ENCODE peak calls at places on chromosomes 1 and 21, in seven cellular contexts. S is heart left ventricle, W is prostate gland, J is kidney, G is fibroblast of lung, A is WTC11, B is H9. M is an unnamed sample.

GRCh38 chr1:171741872-171742576 is at the start of gene VAMP4:
- DNase-seq in J (peak; percentile 95), S (peak; percentile 92), W (peak; percentile 86), B (peak; percentile 87), G (peak; percentile 80), A (peak; percentile 92), M (peak; percentile 88)

GRCh38 chr1:114558548-114558947 is 22.9 kb downstream of the BCAS2 start:
- DNase-seq in A (no peak), G (peak; percentile 11), S (no peak), W (no peak), J (no peak), B (no peak), M (no peak)

GRCh38 chr1:2927995-2928732 is 93.1 kb upstream of the ACTRT2 start:
- DNase-seq in J (no peak), B (no peak), S (no peak), W (no peak), G (no peak), A (no peak), M (no peak)

GRCh38 chr1:30742300-30742962 is 15.1 kb downstream of the LAPTM5 start:
- DNase-seq in A (no peak), B (no peak), G (no peak), S (no peak), W (no peak), J (peak; percentile 43), M (no peak)

GRCh38 chr1:39189592-39190041 is 14.9 kb upstream of the MACF1 start:
- DNase-seq in J (no peak), A (no peak), S (no peak), W (no peak), B (no peak), G (peak; percentile 29), M (no peak)

GRCh38 chr1:172165403-172165802 is 255.1 kb upstream of the C1orf105 start:
- DNase-seq in W (no peak), S (no peak), J (no peak), G (no peak), A (no peak), B (no peak), M (no peak)

GRCh38 chr1:2044510-2045319 is 5.5 kb upstream of the PRKCZ start:
- DNase-seq in B (peak; percentile 78), W (peak; percentile 56), G (peak; percentile 19), S (peak; percentile 75), A (peak; percentile 80), J (peak; percentile 89), M (peak; percentile 90)

GRCh38 chr1:61083799-61084385 is 1.5 kb downstream of the NFIA start:
- DNase-seq in G (peak; percentile 48), A (no peak), S (no peak), B (no peak), W (no peak), J (no peak), M (no peak)

GRCh38 chr1:210236386-210236839 is 3.8 kb downstream of the SERTAD4 start:
- DNase-seq in J (no peak), G (peak; percentile 75), B (no peak), A (no peak), W (no peak), S (no peak), M (no peak)

GRCh38 chr21:14116080-14116481 is 94.7 kb downstream of the LIPI start:
- DNase-seq in J (no peak), B (no peak), W (no peak), S (no peak), G (no peak), A (no peak), M (no peak)

GRCh38 chr1:220483700-220484099 is 44.2 kb upstream of the MARK1 start:
- DNase-seq in S (peak; percentile 27), W (no peak), B (no peak), G (peak; percentile 25), J (no peak), A (no peak), M (no peak)

GRCh38 chr1:229848762-229849677 is 218.0 kb upstream of the GALNT2 start:
- DNase-seq in A (no peak), S (no peak), B (no peak), J (no peak), G (peak; percentile 11), W (no peak), M (peak; percentile 31)

GRCh38 chr1:59329412-59330053 is 32.6 kb downstream of the FGGY start:
- DNase-seq in W (no peak), G (no peak), S (no peak), B (no peak), A (no peak), J (no peak), M (no peak)

GRCh38 chr1:94296018-94296417 is 58.6 kb upstream of the ARHGAP29 start:
- DNase-seq in S (no peak), W (no peak), A (no peak), G (peak; percentile 78), B (no peak), J (no peak), M (no peak)

GRCh38 chr1:232522189-232522588 is 107.7 kb downstream of the SIPA1L2 start:
- DNase-seq in J (no peak), A (no peak), W (no peak), B (no peak), G (no peak), S (no peak), M (no peak)

GRCh38 chr1:1421147-1421906 is at the start of gene ANKRD65:
- DNase-seq in B (peak; percentile 37), G (no peak), S (no peak), A (peak; percentile 15), W (no peak), J (peak; percentile 60), M (no peak)

GRCh38 chr1:17184161-17184665 is 20.7 kb upstream of the PADI1 start:
- DNase-seq in J (peak; percentile 46), W (no peak), G (no peak), A (no peak), B (no peak), S (no peak), M (no peak)

GRCh38 chr1:175735144-175735543 is 8.3 kb downstream of the TNR start:
- DNase-seq in A (no peak), B (no peak), W (no peak), G (no peak), J (no peak), S (no peak), M (no peak)

GRCh38 chr1:248857201-248857600 is 1.7 kb downstream of the ZNF692 start:
- DNase-seq in A (no peak), B (no peak), W (no peak), S (no peak), G (no peak), J (no peak), M (no peak)

GRCh38 chr1:29211086-29212030 is 19.4 kb downstream of the MECR start:
- DNase-seq in G (peak; percentile 40), A (no peak), B (no peak), S (no peak), J (no peak), W (no peak), M (no peak)

GRCh38 chr1:202238914-202239313 is 45.3 kb downstream of the LGR6 start:
- DNase-seq in W (no peak), S (no peak), J (peak; percentile 59), B (peak; percentile 32), G (no peak), A (no peak), M (no peak)

GRCh38 chr1:19647643-19648042 is 3.5 kb downstream of the NBL1 start:
- DNase-seq in G (no peak), B (no peak), W (peak; percentile 42), J (peak; percentile 38), A (no peak), S (no peak), M (no peak)

GRCh38 chr1:54370287-54371003 is 35.7 kb downstream of the SSBP3 start:
- DNase-seq in B (no peak), A (no peak), J (no peak), G (no peak), S (no peak), W (no peak), M (no peak)
- TF ChIP-seq CTCF in B (no peak), A (no peak), J (no peak), G (no peak), S (no peak), W (no peak), M (no peak)

DNA sequence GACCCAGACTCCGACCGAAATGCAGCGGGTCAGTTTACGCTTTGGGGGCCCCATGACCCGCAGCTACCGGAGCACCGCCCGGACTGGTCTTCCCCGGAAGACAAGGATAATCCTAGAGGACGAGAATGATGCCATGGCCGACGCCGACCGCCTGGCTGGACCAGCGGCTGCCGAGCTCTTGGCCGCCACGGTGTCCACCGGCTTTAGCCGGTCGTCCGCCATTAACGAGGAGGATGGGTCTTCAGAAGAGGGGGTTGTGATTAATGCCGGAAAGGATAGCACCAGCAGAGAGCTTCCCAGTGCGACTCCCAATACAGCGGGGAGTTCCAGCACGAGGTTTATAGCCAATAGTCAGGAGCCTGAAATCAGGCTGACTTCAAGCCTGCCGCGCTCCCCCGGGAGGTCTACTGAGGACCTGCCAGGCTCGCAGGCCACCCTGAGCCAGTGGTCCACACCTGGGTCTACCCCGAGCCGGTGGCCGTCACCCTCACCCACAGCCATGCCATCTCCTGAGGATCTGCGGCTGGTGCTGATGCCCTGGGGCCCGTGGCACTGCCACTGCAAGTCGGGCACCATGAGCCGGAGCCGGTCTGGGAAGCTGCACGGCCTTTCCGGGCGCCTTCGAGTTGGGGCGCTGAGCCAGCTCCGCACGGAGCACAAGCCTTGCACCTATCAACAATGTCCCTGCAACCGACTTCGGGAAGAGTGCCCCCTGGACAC is 534 bp downstream of the C1orf56 start:
- DNase-seq in A (peak; percentile 76), G (peak; percentile 67), S (peak; percentile 78), J (peak; percentile 88), W (peak; percentile 70), B (peak; percentile 87), M (peak; percentile 67)
- TF ChIP-seq CTCF in A (peak; percentile 30), G (peak; percentile 52), S (peak; percentile 64), J (no peak), W (peak; percentile 22), B (peak; percentile 70), M (peak; percentile 67)

DNA sequence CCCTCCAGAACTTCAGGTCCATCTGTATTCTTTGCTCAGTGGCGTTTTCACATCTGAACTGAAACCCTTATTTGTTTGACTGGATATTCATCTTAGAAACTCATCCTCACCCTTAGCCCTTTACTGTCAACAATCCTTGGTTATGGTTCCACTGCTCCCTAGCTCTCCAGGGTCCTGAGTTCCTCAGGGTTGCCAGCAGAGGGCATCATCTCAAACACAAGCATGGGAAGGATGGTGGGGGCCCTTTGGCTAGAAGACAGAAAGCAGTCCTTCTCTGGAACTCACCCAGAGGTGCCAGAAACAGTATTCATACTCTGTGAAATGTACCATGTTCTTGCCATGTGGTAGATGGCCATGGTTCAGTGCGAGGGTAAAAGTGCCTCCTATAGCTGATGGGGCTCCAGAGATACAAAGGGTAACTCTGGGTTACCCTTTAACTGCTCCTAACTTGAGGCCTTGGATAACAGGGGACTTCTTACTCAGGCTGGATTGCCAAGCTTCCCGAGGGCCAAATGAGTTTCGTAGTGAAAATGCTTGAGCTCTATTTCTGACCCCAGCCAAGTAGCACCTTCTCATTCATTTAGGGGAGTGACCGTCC is 11.3 kb downstream of the NCSTN start:
- DNase-seq in G (peak; percentile 17), B (no peak), W (no peak), J (no peak), A (peak; percentile 49), S (no peak), M (peak; percentile 47)
- TF ChIP-seq CTCF in G (peak; percentile 55), B (peak; percentile 85), W (no peak), J (peak; percentile 39), A (peak; percentile 25), S (peak; percentile 35), M (peak; percentile 46)

DNA sequence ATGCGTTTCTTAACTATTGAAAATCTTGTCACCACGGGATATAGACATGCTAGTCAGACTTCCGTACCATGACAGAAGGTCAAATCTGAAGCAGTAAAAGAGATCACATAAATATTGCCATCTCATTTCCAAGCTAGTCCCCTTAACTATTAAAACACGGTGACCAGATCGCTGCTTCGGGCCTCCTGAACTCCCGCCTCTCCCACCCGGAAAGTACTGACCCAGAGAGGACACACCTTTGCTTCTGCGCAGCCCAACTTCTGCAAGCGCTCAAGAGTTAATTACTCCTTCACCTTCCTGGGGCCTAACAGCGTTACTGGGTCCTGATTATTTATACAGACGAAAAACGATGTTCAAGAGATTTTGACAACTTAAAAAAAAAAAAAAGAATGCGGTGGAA is 747 bp downstream of the SORT1 start:
- DNase-seq in W (no peak), G (no peak), J (no peak), A (no peak), B (no peak), S (no peak), M (peak; percentile 6)
- TF ChIP-seq CTCF in W (no peak), G (no peak), J (no peak), A (no peak), B (no peak), S (no peak), M (no peak)